ENCODE peak calls at places on chromosomes 12 and 14, in eight cellular contexts. S, G, Q, X, T, N, P and C are unnamed samples.

GRCh38 chr12:91937033-91937432 is 208.6 kb downstream of the BTG1 start:
- DNase-seq in N (no peak), X (no peak), Q (no peak), P (no peak), T (no peak), S (no peak), G (no peak), C (no peak)

GRCh38 chr14:34912182-34912581 is 37.0 kb upstream of the BAZ1A start:
- DNase-seq in P (no peak), G (no peak), T (no peak), X (no peak), S (no peak), N (no peak), Q (no peak), C (no peak)

GRCh38 chr14:104373055-104373854 is 206.3 kb upstream of the C14orf180 start:
- DNase-seq in N (no peak), S (peak), X (peak), T (no peak), P (no peak), Q (no peak), G (no peak), C (no peak)

GRCh38 chr12:49962861-49963765 is 1.4 kb downstream of the AQP5 start:
- DNase-seq in S (peak), T (peak), P (peak), G (peak), X (peak), N (no peak), Q (no peak), C (no peak)

GRCh38 chr12:48980389-48980952 is 2.3 kb downstream of the WNT1 start:
- DNase-seq in P (no peak), X (no peak), G (no peak), Q (no peak), S (no peak), N (peak), T (no peak), C (no peak)

GRCh38 chr14:51576899-51577298 is 74.8 kb upstream of the FRMD6 start:
- DNase-seq in P (no peak), G (no peak), X (no peak), Q (no peak), N (no peak), S (no peak), T (no peak), C (no peak)

GRCh38 chr12:32115404-32116104 is 8.9 kb downstream of the BICD1 start:
- DNase-seq in X (peak), P (peak), G (peak), T (peak), N (no peak), S (no peak), Q (no peak), C (no peak)

GRCh38 chr14:69574954-69575295 is 254 bp upstream of the CCDC177 start:
- DNase-seq in G (no peak), X (no peak), Q (no peak), P (no peak), T (no peak), N (no peak), S (no peak), C (no peak)

GRCh38 chr14:99099051-99099787 is 172.8 kb downstream of the BCL11B start:
- DNase-seq in N (no peak), Q (no peak), S (no peak), G (no peak), T (no peak), P (no peak), X (no peak), C (no peak)

GRCh38 chr14:34179723-34180122 is 228.8 kb upstream of the EGLN3 start:
- DNase-seq in T (no peak), Q (no peak), X (no peak), G (peak), P (peak), S (peak), N (no peak), C (peak)

GRCh38 chr12:89020689-89021088 is 331.6 kb downstream of the DUSP6 start:
- DNase-seq in T (no peak), X (no peak), P (no peak), Q (no peak), G (no peak), N (no peak), S (no peak), C (no peak)

GRCh38 chr12:60191676-60192359 is 596.0 kb downstream of the SLC16A7 start:
- DNase-seq in S (no peak), P (no peak), G (no peak), T (no peak), X (no peak), N (no peak), Q (no peak), C (no peak)

GRCh38 chr14:72611506-72611905 is 282.4 kb downstream of the DPF3 start:
- DNase-seq in S (no peak), X (no peak), T (no peak), G (no peak), N (no peak), Q (no peak), P (peak), C (no peak)

GRCh38 chr14:59772252-59772651 is 98.3 kb downstream of the RTN1 start:
- DNase-seq in S (no peak), Q (no peak), G (no peak), T (peak), P (no peak), N (no peak), X (no peak), C (no peak)

GRCh38 chr12:120474092-120474960 is 4.8 kb upstream of the SRSF9 start:
- DNase-seq in N (no peak), P (peak), S (no peak), X (no peak), G (peak), T (no peak), Q (no peak), C (no peak)

GRCh38 chr14:104891664-104892500 is 26.8 kb downstream of the CEP170B start:
- DNase-seq in G (no peak), P (no peak), X (peak), Q (no peak), S (no peak), N (no peak), T (no peak), C (no peak)

GRCh38 chr12:45688188-45688587 is 41.3 kb upstream of the ARID2 start:
- DNase-seq in S (no peak), X (no peak), P (no peak), N (no peak), Q (no peak), G (no peak), T (no peak), C (no peak)

GRCh38 chr14:68286667-68287066 is 467.1 kb downstream of the RAD51B start:
- DNase-seq in Q (no peak), P (no peak), N (no peak), T (no peak), S (no peak), X (no peak), G (no peak), C (no peak)

GRCh38 chr12:41521872-41522379 is 333.8 kb downstream of the PDZRN4 start:
- DNase-seq in G (no peak), X (no peak), N (no peak), P (no peak), S (no peak), Q (no peak), T (no peak), C (no peak)

GRCh38 chr12:89138048-89138852 is 214.1 kb downstream of the DUSP6 start:
- DNase-seq in T (no peak), Q (no peak), P (no peak), N (no peak), G (no peak), S (no peak), X (no peak), C (no peak)

GRCh38 chr12:111284709-111285108 is 84.2 kb downstream of the PHETA1 start:
- DNase-seq in G (no peak), T (no peak), X (no peak), Q (no peak), N (no peak), P (no peak), S (no peak), C (no peak)